ENCODE peak calls at places on chromosomes 13 and 19, in eight cellular contexts. Y is stimulated activated CD4-positive, alpha-beta T cell treated with anti-CD3 and anti-CD28 coated beads, Interleukin-4, amount 100 ng/mL, for 24 hours; D is NCI-H2029 treated with DMSO at 0.1 percent for 48 hours; R is left lung; G is fibroblast of mammary gland; N is B cell; C is thoracic aorta; Z is GM10248. O is an unnamed sample.

GRCh38 chr19:53520547-53521372 is 17.2 kb upstream of the ZNF331 start:
- DNase-seq in Y (peak), D (peak), R (peak), G (peak), N (peak), C (peak), Z (peak), O (peak)

GRCh38 chr13:25630327-25630726 is 258.6 kb downstream of the ATP8A2 start:
- DNase-seq in Y (no peak), D (no peak), R (no peak), G (no peak), N (no peak), C (no peak), Z (no peak), O (no peak)

GRCh38 chr13:105464249-105464648 is 1071.2 kb downstream of the EFNB2 start:
- DNase-seq in Y (no peak), D (no peak), R (no peak), G (no peak), N (no peak), C (no peak), Z (no peak), O (no peak)

GRCh38 chr13:95296326-95296939 is 4.8 kb downstream of the ABCC4 start:
- DNase-seq in Y (peak), D (no peak), R (no peak), G (no peak), N (peak), C (no peak), Z (peak), O (no peak)

GRCh38 chr19:45947926-45948325 is 25.7 kb downstream of the NOVA2 start:
- DNase-seq in Y (no peak), D (no peak), R (no peak), G (peak), N (no peak), C (no peak), Z (no peak), O (no peak)

GRCh38 chr13:36337938-36338337 is 8.3 kb downstream of the SPART start:
- DNase-seq in Y (no peak), D (no peak), R (no peak), G (no peak), N (no peak), C (no peak), Z (no peak), O (no peak)

GRCh38 chr19:32599736-32600157 is 18.8 kb downstream of the PDCD5 start:
- DNase-seq in Y (peak), D (peak), R (no peak), G (peak), N (peak), C (no peak), Z (peak), O (no peak)

GRCh38 chr13:78604782-78605611 is 1.6 kb upstream of the POU4F1 start:
- DNase-seq in Y (no peak), D (no peak), R (no peak), G (peak), N (peak), C (no peak), Z (no peak), O (no peak)

GRCh38 chr19:19280561-19280960 is 7.5 kb upstream of the TM6SF2 start:
- DNase-seq in Y (no peak), D (no peak), R (no peak), G (peak), N (no peak), C (no peak), Z (no peak), O (no peak)

GRCh38 chr19:19053508-19054314 is 10.1 kb upstream of the SLC25A42 start:
- DNase-seq in Y (peak), D (peak), R (peak), G (peak), N (peak), C (no peak), Z (peak), O (no peak)

GRCh38 chr19:45444318-45445041 is 20.8 kb upstream of the ERCC1 start:
- DNase-seq in Y (peak), D (no peak), R (peak), G (peak), N (peak), C (peak), Z (peak), O (no peak)

GRCh38 chr19:17242431-17243208 is 3.1 kb downstream of the NR2F6 start:
- DNase-seq in Y (no peak), D (no peak), R (no peak), G (no peak), N (no peak), C (no peak), Z (no peak), O (no peak)

GRCh38 chr13:111667757-111668156 is 347.3 kb downstream of the TEX29 start:
- DNase-seq in Y (no peak), D (no peak), R (no peak), G (no peak), N (no peak), C (no peak), Z (no peak), O (no peak)

GRCh38 chr19:5113101-5113557 is 144.2 kb downstream of the KDM4B start:
- DNase-seq in Y (no peak), D (no peak), R (no peak), G (peak), N (no peak), C (no peak), Z (no peak), O (no peak)

GRCh38 chr13:19772306-19772705 is 10.4 kb downstream of the PSPC1 start:
- DNase-seq in Y (no peak), D (no peak), R (no peak), G (no peak), N (no peak), C (no peak), Z (no peak), O (no peak)

GRCh38 chr19:1503089-1503924 is 9.5 kb downstream of the ADAMTSL5 start:
- DNase-seq in Y (peak), D (no peak), R (peak), G (peak), N (peak), C (no peak), Z (peak), O (no peak)

GRCh38 chr19:17555929-17556813 is 722 bp downstream of the COLGALT1 start:
- DNase-seq in Y (peak), D (no peak), R (peak), G (peak), N (peak), C (no peak), Z (peak), O (no peak)

GRCh38 chr19:33621065-33621785 is 528 bp upstream of the CHST8 start:
- DNase-seq in Y (no peak), D (no peak), R (no peak), G (no peak), N (no peak), C (no peak), Z (no peak), O (no peak)

GRCh38 chr13:107271226-107271625 is 703.3 kb upstream of the ARGLU1 start:
- DNase-seq in Y (no peak), D (peak), R (no peak), G (peak), N (no peak), C (no peak), Z (no peak), O (no peak)

GRCh38 chr19:3365447-3366103 is 808 bp upstream of the NFIC start:
- DNase-seq in Y (no peak), D (no peak), R (peak), G (peak), N (no peak), C (no peak), Z (no peak), O (no peak)

O was measured in cerebellar nuclear complex.